ENCODE peak calls at places on chromosomes 11 and 22, in four cellular contexts. One of them, this sample, is unnamed.

GRCh38 chr11:122192634-122193245 is 76.7 kb upstream of the BLID start:
- DNase-seq in IMR-90: peak; percentile 62
- DNase-seq in right atrium auricular region: no peak
- DNase-seq in H9: no peak
- DNase-seq in this sample: no peak

GRCh38 chr22:43110444-43110926 is at the start of gene BIK:
- DNase-seq in IMR-90: no peak
- DNase-seq in right atrium auricular region: no peak
- DNase-seq in H9: peak; percentile 75
- DNase-seq in this sample: peak; percentile 35

GRCh38 chr22:27576413-27576812 is 225.1 kb downstream of the MN1 start:
- DNase-seq in IMR-90: no peak
- DNase-seq in right atrium auricular region: no peak
- DNase-seq in H9: no peak
- DNase-seq in this sample: no peak

GRCh38 chr11:35420371-35420770 is 1.0 kb upstream of the SLC1A2 start:
- DNase-seq in IMR-90: no peak
- DNase-seq in right atrium auricular region: no peak
- DNase-seq in H9: peak; percentile 37
- DNase-seq in this sample: no peak

GRCh38 chr11:83918471-83918870 is 632.3 kb upstream of the CCDC90B start:
- DNase-seq in IMR-90: no peak
- DNase-seq in right atrium auricular region: peak; percentile 59
- DNase-seq in H9: no peak
- DNase-seq in this sample: no peak

GRCh38 chr22:46052801-46053562 is 76.0 kb upstream of the WNT7B start:
- DNase-seq in IMR-90: no peak
- DNase-seq in right atrium auricular region: no peak
- DNase-seq in H9: no peak
- DNase-seq in this sample: no peak

GRCh38 chr11:10606536-10607208 is 38.2 kb upstream of the LYVE1 start:
- DNase-seq in IMR-90: peak; percentile 86
- DNase-seq in right atrium auricular region: no peak
- DNase-seq in H9: no peak
- DNase-seq in this sample: no peak

GRCh38 chr11:14373941-14374646 is 15.1 kb upstream of the RRAS2 start:
- DNase-seq in IMR-90: peak; percentile 75
- DNase-seq in right atrium auricular region: peak; percentile 66
- DNase-seq in H9: no peak
- DNase-seq in this sample: no peak

GRCh38 chr11:122823564-122823963 is 14.7 kb upstream of the CRTAM start:
- DNase-seq in IMR-90: no peak
- DNase-seq in right atrium auricular region: no peak
- DNase-seq in H9: no peak
- DNase-seq in this sample: no peak

GRCh38 chr22:36606114-36606513 is 77.1 kb upstream of the EIF3D start:
- DNase-seq in IMR-90: no peak
- DNase-seq in right atrium auricular region: no peak
- DNase-seq in H9: no peak
- DNase-seq in this sample: no peak

GRCh38 chr11:57248780-57249383 is 11.8 kb upstream of the APLNR start:
- DNase-seq in IMR-90: peak; percentile 67
- DNase-seq in right atrium auricular region: peak; percentile 84
- DNase-seq in H9: peak; percentile 89
- DNase-seq in this sample: no peak

GRCh38 chr11:102622258-102622657 is 2.9 kb downstream of the MMP20 start:
- DNase-seq in IMR-90: no peak
- DNase-seq in right atrium auricular region: no peak
- DNase-seq in H9: no peak
- DNase-seq in this sample: no peak

GRCh38 chr11:86745571-86745970 is 54.8 kb upstream of the PRSS23 start:
- DNase-seq in IMR-90: peak; percentile 36
- DNase-seq in right atrium auricular region: no peak
- DNase-seq in H9: no peak
- DNase-seq in this sample: no peak

GRCh38 chr11:96211433-96211832 is 131.6 kb downstream of the MAML2 start:
- DNase-seq in IMR-90: no peak
- DNase-seq in right atrium auricular region: no peak
- DNase-seq in H9: no peak
- DNase-seq in this sample: no peak

GRCh38 chr11:108895579-108896480 is 231.0 kb downstream of the DDX10 start:
- DNase-seq in IMR-90: peak; percentile 46
- DNase-seq in right atrium auricular region: no peak
- DNase-seq in H9: no peak
- DNase-seq in this sample: no peak

GRCh38 chr22:39422101-39422500 is 22.5 kb downstream of the TAB1 start:
- DNase-seq in IMR-90: no peak
- DNase-seq in right atrium auricular region: no peak
- DNase-seq in H9: no peak
- DNase-seq in this sample: no peak

GRCh38 chr11:121194731-121195596 is 93.9 kb downstream of the TECTA start:
- DNase-seq in IMR-90: peak; percentile 64
- DNase-seq in right atrium auricular region: no peak
- DNase-seq in H9: peak; percentile 53
- DNase-seq in this sample: peak; percentile 51

GRCh38 chr11:130407978-130408377 is 20.4 kb downstream of the ADAMTS8 start:
- DNase-seq in IMR-90: peak; percentile 91
- DNase-seq in right atrium auricular region: peak; percentile 84
- DNase-seq in H9: no peak
- DNase-seq in this sample: no peak

GRCh38 chr22:35587447-35587870 is 29.7 kb downstream of the MB start:
- DNase-seq in IMR-90: no peak
- DNase-seq in right atrium auricular region: peak; percentile 88
- DNase-seq in H9: no peak
- DNase-seq in this sample: no peak

GRCh38 chr11:110376711-110377324 is 52.9 kb upstream of the FDX1 start:
- DNase-seq in IMR-90: peak; percentile 79
- DNase-seq in right atrium auricular region: peak; percentile 76
- DNase-seq in H9: peak; percentile 44
- DNase-seq in this sample: no peak

GRCh38 chr11:126129681-126130671 is 67.3 kb upstream of the CDON start:
- DNase-seq in IMR-90: peak; percentile 35
- DNase-seq in right atrium auricular region: no peak
- DNase-seq in H9: no peak
- DNase-seq in this sample: no peak

GRCh38 chr22:20413217-20414058 is 19.5 kb downstream of the ZNF74 start:
- DNase-seq in IMR-90: no peak
- DNase-seq in right atrium auricular region: no peak
- DNase-seq in H9: no peak
- DNase-seq in this sample: no peak

GRCh38 chr11:111359223-111360149 is 19.6 kb downstream of the POU2AF1 start:
- DNase-seq in IMR-90: no peak
- DNase-seq in right atrium auricular region: no peak
- DNase-seq in H9: no peak
- DNase-seq in this sample: no peak

GRCh38 chr22:30829901-30830550 is 135.4 kb downstream of the OSBP2 start:
- DNase-seq in IMR-90: peak; percentile 97
- DNase-seq in right atrium auricular region: no peak
- DNase-seq in H9: no peak
- DNase-seq in this sample: no peak

GRCh38 chr22:23534201-23534850 is 45.8 kb downstream of the IGLL1 start:
- DNase-seq in IMR-90: no peak
- DNase-seq in right atrium auricular region: no peak
- DNase-seq in H9: peak; percentile 41
- DNase-seq in this sample: no peak

GRCh38 chr22:23533328-23533762 is 46.7 kb downstream of the IGLL1 start:
- DNase-seq in IMR-90: peak; percentile 10
- DNase-seq in right atrium auricular region: no peak
- DNase-seq in H9: peak; percentile 88
- DNase-seq in this sample: no peak

GRCh38 chr22:23533771-23534191 is 46.3 kb downstream of the IGLL1 start:
- DNase-seq in IMR-90: no peak
- DNase-seq in right atrium auricular region: no peak
- DNase-seq in H9: peak; percentile 59
- DNase-seq in this sample: no peak

GRCh38 chr22:23536821-23537345 is 43.2 kb downstream of the IGLL1 start:
- DNase-seq in IMR-90: no peak
- DNase-seq in right atrium auricular region: no peak
- DNase-seq in H9: peak; percentile 30
- DNase-seq in this sample: no peak

DNA sequence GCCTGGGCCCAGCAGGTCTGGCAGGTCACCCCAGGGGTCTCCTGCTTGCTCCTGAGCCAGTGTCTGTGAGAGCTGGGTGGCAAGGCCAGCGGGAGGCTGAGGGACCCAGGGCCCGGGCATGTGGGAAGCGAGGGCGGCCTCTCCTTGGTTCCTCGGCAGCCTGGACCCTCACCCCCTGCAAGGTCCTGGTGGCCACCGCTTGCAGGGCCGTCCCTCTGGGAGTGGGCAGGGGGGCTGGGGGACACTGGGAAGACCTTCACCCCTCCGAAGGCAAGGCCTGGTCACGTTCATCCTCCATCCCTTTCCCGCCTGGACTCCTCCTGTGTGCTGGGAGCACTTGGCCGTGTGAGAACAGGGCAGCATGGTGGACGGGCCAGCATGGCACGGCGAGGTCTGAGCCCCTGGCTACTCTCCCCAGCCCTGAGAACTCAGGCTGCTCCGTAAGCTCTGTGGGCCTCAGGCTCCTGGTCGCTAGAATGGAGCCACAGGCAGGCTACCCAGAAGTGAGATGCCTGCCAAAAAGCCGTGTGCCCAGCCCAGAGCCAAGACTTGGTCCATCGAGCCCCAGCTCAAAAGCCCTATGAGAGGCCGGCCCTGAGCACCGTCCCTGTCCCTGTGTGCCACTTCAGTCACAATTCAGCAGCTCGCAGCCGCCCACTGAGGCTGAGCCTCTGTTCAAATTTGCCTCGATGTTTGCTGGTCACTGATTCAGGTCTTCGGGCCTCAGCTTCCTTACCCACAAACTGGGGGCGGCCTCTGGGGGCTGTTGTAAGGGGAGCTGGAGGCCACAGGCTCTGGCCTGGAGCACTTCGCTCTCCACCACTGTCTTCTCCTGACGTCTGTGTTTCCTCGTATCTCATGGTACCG is 45.0 kb downstream of the IGLL1 start:
- DNase-seq in IMR-90: no peak
- DNase-seq in right atrium auricular region: no peak
- DNase-seq in H9: peak; percentile 31
- DNase-seq in this sample: no peak
- H3K4me1 ChIP-seq in IMR-90: no peaks in the 10 kb centered on the region
- H3K4me1 ChIP-seq in right atrium auricular region: no peaks in the 10 kb centered on the region
- H3K4me1 ChIP-seq in H9: peaks cover 28% of the 10 kb centered on the region
- H3K4me1 ChIP-seq in this sample: no peaks in the 10 kb centered on the region

DNA sequence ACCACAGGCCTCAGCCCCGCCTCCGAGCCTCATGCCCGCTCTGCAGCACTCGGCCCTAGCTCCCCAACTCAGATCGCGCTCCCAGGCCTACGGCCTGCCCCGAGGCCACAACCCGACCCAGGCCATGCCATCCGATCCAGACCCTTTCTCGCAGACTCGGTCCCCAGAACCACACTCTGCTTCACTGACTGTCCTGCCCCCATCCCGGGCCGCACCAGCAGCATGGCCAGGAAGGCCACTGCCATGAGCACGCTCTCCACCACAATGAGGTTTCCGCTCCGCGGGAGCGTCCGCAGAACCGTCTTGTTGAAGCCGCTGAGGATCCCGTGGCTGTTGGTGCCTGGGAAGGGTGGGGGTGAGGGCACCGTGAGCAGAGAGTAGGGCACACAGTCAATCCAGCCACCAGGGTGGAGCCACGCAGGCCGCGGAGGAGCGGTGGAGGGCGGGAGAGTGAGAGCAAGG is 6.4 kb downstream of the UNC93B1 start:
- DNase-seq in IMR-90: no peak
- DNase-seq in right atrium auricular region: no peak
- DNase-seq in H9: no peak
- DNase-seq in this sample: no peak
- H3K4me1 ChIP-seq in IMR-90: no peaks in the 10 kb centered on the region
- H3K4me1 ChIP-seq in right atrium auricular region: no peaks in the 10 kb centered on the region
- H3K4me1 ChIP-seq in H9: no peaks in the 10 kb centered on the region
- H3K4me1 ChIP-seq in this sample: peaks cover 13% of the 10 kb centered on the region

GRCh38 chr22:22351366-22351765 is 106.8 kb downstream of the VPREB1 start:
- DNase-seq in IMR-90: no peak
- DNase-seq in right atrium auricular region: no peak
- DNase-seq in H9: no peak
- DNase-seq in this sample: no peak

GRCh38 chr22:22349455-22349836 is 104.9 kb downstream of the VPREB1 start:
- DNase-seq in IMR-90: no peak
- DNase-seq in right atrium auricular region: no peak
- DNase-seq in H9: no peak
- DNase-seq in this sample: no peak

GRCh38 chr22:22348815-22349454 is 104.3 kb downstream of the VPREB1 start:
- DNase-seq in IMR-90: no peak
- DNase-seq in right atrium auricular region: no peak
- DNase-seq in H9: no peak
- DNase-seq in this sample: no peak

GRCh38 chr22:22355233-22355834 is 110.7 kb downstream of the VPREB1 start:
- DNase-seq in IMR-90: no peak
- DNase-seq in right atrium auricular region: no peak
- DNase-seq in H9: no peak
- DNase-seq in this sample: no peak

GRCh38 chr22:22352376-22352999 is 107.9 kb downstream of the VPREB1 start:
- DNase-seq in IMR-90: no peak
- DNase-seq in right atrium auricular region: no peak
- DNase-seq in H9: no peak
- DNase-seq in this sample: no peak
- H3K4me1 ChIP-seq in IMR-90: no peaks in the 10 kb centered on the region
- H3K4me1 ChIP-seq in right atrium auricular region: no peaks in the 10 kb centered on the region
- H3K4me1 ChIP-seq in H9: peaks cover 3% of the 10 kb centered on the region
- H3K4me1 ChIP-seq in this sample: no peaks in the 10 kb centered on the region

GRCh38 chr22:18114495-18114894 is 3.9 kb downstream of the TUBA8 start:
- DNase-seq in IMR-90: no peak
- DNase-seq in right atrium auricular region: no peak
- DNase-seq in H9: no peak
- DNase-seq in this sample: no peak

GRCh38 chr22:18113680-18114394 is 3.2 kb downstream of the TUBA8 start:
- DNase-seq in IMR-90: no peak
- DNase-seq in right atrium auricular region: no peak
- DNase-seq in H9: no peak
- DNase-seq in this sample: no peak

GRCh38 chr22:18116634-18117033 is 6.0 kb downstream of the TUBA8 start:
- DNase-seq in IMR-90: no peak
- DNase-seq in right atrium auricular region: no peak
- DNase-seq in H9: no peak
- DNase-seq in this sample: no peak

GRCh38 chr22:18115844-18116480 is 5.4 kb downstream of the TUBA8 start:
- DNase-seq in IMR-90: no peak
- DNase-seq in right atrium auricular region: no peak
- DNase-seq in H9: no peak
- DNase-seq in this sample: no peak

DNA sequence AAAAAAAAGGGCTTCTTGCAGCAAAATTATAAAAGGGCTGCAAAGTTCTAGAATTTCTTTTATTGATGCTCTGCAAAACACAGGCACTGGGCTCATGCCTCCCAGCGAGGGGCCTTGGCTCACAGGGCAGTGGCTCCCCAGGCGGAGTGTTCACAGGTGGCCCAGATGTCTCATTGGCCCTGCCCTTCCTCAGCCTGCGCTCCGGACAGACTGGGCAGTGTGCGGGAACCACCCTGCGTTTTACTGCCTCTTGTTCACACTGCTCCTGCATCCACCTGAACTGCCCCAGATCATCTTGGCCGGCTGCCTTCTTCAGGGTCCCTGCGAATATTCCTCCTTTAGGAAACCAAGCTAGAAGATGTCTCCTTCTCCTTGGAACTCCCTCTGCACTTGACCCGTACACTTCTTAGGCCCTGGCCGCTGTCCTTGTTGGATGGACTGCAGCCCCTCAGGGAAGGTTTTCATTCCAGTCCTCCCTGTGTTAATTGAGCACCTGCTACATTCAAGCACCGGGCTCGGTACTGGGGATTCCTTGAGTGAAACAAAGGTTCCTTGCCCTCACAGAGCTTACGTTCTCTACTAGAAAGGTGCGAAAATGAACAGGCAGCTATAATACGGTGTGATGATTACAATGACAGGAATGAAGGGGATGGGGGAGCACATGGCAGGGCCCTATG is 4.5 kb downstream of the TUBA8 start:
- DNase-seq in IMR-90: no peak
- DNase-seq in right atrium auricular region: no peak
- DNase-seq in H9: no peak
- DNase-seq in this sample: no peak
- H3K4me1 ChIP-seq in IMR-90: peaks cover 3% of the 10 kb centered on the region
- H3K4me1 ChIP-seq in right atrium auricular region: no peaks in the 10 kb centered on the region
- H3K4me1 ChIP-seq in H9: no peaks in the 10 kb centered on the region
- H3K4me1 ChIP-seq in this sample: peaks cover 16% of the 10 kb centered on the region